ENCODE peak calls at places on chromosomes 3 and 15, in five cellular contexts. X is omental fat pad; S is KBM-7; K is activated CD4-positive, alpha-beta T cell treated with anti-CD3 and anti-CD28 coated beads for 36 hours; D is NCI-H524. R is an unnamed sample.

GRCh38 chr15:40909662-40910625 is 15.7 kb downstream of the VPS18 start:
- DNase-seq in X (no peak), S (no peak), K (no peak), D (no peak), R (no peak)

GRCh38 chr3:168988867-168989266 is 674.6 kb downstream of the MECOM start:
- DNase-seq in X (no peak), S (no peak), K (no peak), D (no peak), R (no peak)

GRCh38 chr3:42682301-42683070 is 2.9 kb upstream of the KLHL40 start:
- DNase-seq in X (no peak), S (no peak), K (no peak), D (no peak), R (peak)

GRCh38 chr3:195897853-195898415 is 10.4 kb downstream of the TNK2 start:
- DNase-seq in X (no peak), S (no peak), K (no peak), D (peak), R (no peak)

GRCh38 chr3:195815169-195815771 is 3.5 kb upstream of the MUC4 start:
- DNase-seq in X (no peak), S (no peak), K (peak), D (no peak), R (no peak)

GRCh38 chr3:131591394-131591990 is 88.7 kb upstream of the MRPL3 start:
- DNase-seq in X (peak), S (no peak), K (no peak), D (no peak), R (no peak)

GRCh38 chr3:32472716-32473115 is 29.9 kb downstream of the CMTM6 start:
- DNase-seq in X (no peak), S (no peak), K (no peak), D (no peak), R (no peak)

GRCh38 chr3:129992781-129993180 is 18.3 kb downstream of the TRH start:
- DNase-seq in X (no peak), S (no peak), K (no peak), D (peak), R (no peak)

GRCh38 chr3:70360985-70361384 is 48.5 kb upstream of the MDFIC2 start:
- DNase-seq in X (no peak), S (no peak), K (no peak), D (no peak), R (no peak)

GRCh38 chr3:182699550-182700170 is 93.6 kb upstream of the ATP11B start:
- DNase-seq in X (no peak), S (no peak), K (no peak), D (no peak), R (no peak)

GRCh38 chr3:154795046-154795445 is 285.1 kb upstream of the MME start:
- DNase-seq in X (no peak), S (no peak), K (no peak), D (peak), R (no peak)

GRCh38 chr15:77144492-77145070 is 73.7 kb upstream of the TSPAN3 start:
- DNase-seq in X (no peak), S (no peak), K (no peak), D (no peak), R (no peak)

GRCh38 chr15:73141216-73141900 is 89.1 kb downstream of the NEO1 start:
- DNase-seq in X (no peak), S (no peak), K (no peak), D (no peak), R (no peak)

GRCh38 chr3:45623846-45624245 is 29.3 kb downstream of the LIMD1 start:
- DNase-seq in X (no peak), S (no peak), K (no peak), D (no peak), R (no peak)

GRCh38 chr15:25478313-25478712 is 39.5 kb upstream of the UBE3A start:
- DNase-seq in X (no peak), S (no peak), K (no peak), D (no peak), R (no peak)

GRCh38 chr3:128242818-128243601 is 89.7 kb downstream of the EEFSEC start:
- DNase-seq in X (no peak), S (no peak), K (peak), D (no peak), R (no peak)

GRCh38 chr3:187743195-187744141 is 1.8 kb downstream of the BCL6 start:
- DNase-seq in X (no peak), S (peak), K (peak), D (peak), R (peak)

GRCh38 chr3:136075218-136075808 is 109.8 kb downstream of the PPP2R3A start:
- DNase-seq in X (peak), S (peak), K (peak), D (peak), R (peak)

GRCh38 chr3:15654891-15655290 is 53.3 kb downstream of the BTD start:
- DNase-seq in X (no peak), S (no peak), K (no peak), D (no peak), R (no peak)

R was measured in suprapubic skin.